ENCODE peak calls at places on chromosomes 13 and 19, in seven cellular contexts. One of them, this sample, is unnamed.

GRCh38 chr19:17110599-17110966 is 35.0 kb downstream of the MYO9B start:
- DNase-seq in NCI-H1092: no peak
- DNase-seq in NCI-H2029: no peak
- DNase-seq in effector CD4-positive, alpha-beta T cell: no peak
- DNase-seq in glutamatergic neuron: no peak
- DNase-seq in lower leg skin: no peak
- DNase-seq in amniotic stem cell: no peak
- DNase-seq in this sample: no peak

GRCh38 chr13:33940898-33941297 is 122.9 kb downstream of the RFC3 start:
- DNase-seq in NCI-H1092: no peak
- DNase-seq in NCI-H2029: no peak
- DNase-seq in effector CD4-positive, alpha-beta T cell: no peak
- DNase-seq in glutamatergic neuron: no peak
- DNase-seq in lower leg skin: no peak
- DNase-seq in amniotic stem cell: no peak
- DNase-seq in this sample: no peak

GRCh38 chr13:26508885-26509284 is 48.6 kb upstream of the WASF3 start:
- DNase-seq in NCI-H1092: no peak
- DNase-seq in NCI-H2029: peak; percentile 48
- DNase-seq in effector CD4-positive, alpha-beta T cell: no peak
- DNase-seq in glutamatergic neuron: no peak
- DNase-seq in lower leg skin: peak; percentile 96
- DNase-seq in amniotic stem cell: no peak
- DNase-seq in this sample: no peak

GRCh38 chr19:37893845-37894575 is 12.4 kb downstream of the WDR87 start:
- DNase-seq in NCI-H1092: no peak
- DNase-seq in NCI-H2029: no peak
- DNase-seq in effector CD4-positive, alpha-beta T cell: no peak
- DNase-seq in glutamatergic neuron: no peak
- DNase-seq in lower leg skin: no peak
- DNase-seq in amniotic stem cell: no peak
- DNase-seq in this sample: no peak

GRCh38 chr13:31964168-31964567 is 67.4 kb upstream of the FRY start:
- DNase-seq in NCI-H1092: no peak
- DNase-seq in NCI-H2029: no peak
- DNase-seq in effector CD4-positive, alpha-beta T cell: no peak
- DNase-seq in glutamatergic neuron: no peak
- DNase-seq in lower leg skin: no peak
- DNase-seq in amniotic stem cell: no peak
- DNase-seq in this sample: no peak

GRCh38 chr19:44847144-44848035 is 1.3 kb downstream of the NECTIN2 start:
- DNase-seq in NCI-H1092: no peak
- DNase-seq in NCI-H2029: no peak
- DNase-seq in effector CD4-positive, alpha-beta T cell: no peak
- DNase-seq in glutamatergic neuron: peak; percentile 56
- DNase-seq in lower leg skin: peak; percentile 96
- DNase-seq in amniotic stem cell: peak; percentile 11
- DNase-seq in this sample: peak; percentile 40

GRCh38 chr13:61052175-61052574 is 363.5 kb downstream of the PCDH20 start:
- DNase-seq in NCI-H1092: no peak
- DNase-seq in NCI-H2029: no peak
- DNase-seq in effector CD4-positive, alpha-beta T cell: no peak
- DNase-seq in glutamatergic neuron: no peak
- DNase-seq in lower leg skin: no peak
- DNase-seq in amniotic stem cell: no peak
- DNase-seq in this sample: no peak

GRCh38 chr13:99226493-99226892 is 25.8 kb downstream of the UBAC2 start:
- DNase-seq in NCI-H1092: no peak
- DNase-seq in NCI-H2029: no peak
- DNase-seq in effector CD4-positive, alpha-beta T cell: no peak
- DNase-seq in glutamatergic neuron: no peak
- DNase-seq in lower leg skin: no peak
- DNase-seq in amniotic stem cell: no peak
- DNase-seq in this sample: no peak

GRCh38 chr13:36190771-36191170 is 23.6 kb downstream of the SOHLH2 start:
- DNase-seq in NCI-H1092: no peak
- DNase-seq in NCI-H2029: no peak
- DNase-seq in effector CD4-positive, alpha-beta T cell: no peak
- DNase-seq in glutamatergic neuron: no peak
- DNase-seq in lower leg skin: no peak
- DNase-seq in amniotic stem cell: no peak
- DNase-seq in this sample: no peak

GRCh38 chr13:42258747-42259146 is 13.2 kb upstream of the AKAP11 start:
- DNase-seq in NCI-H1092: no peak
- DNase-seq in NCI-H2029: no peak
- DNase-seq in effector CD4-positive, alpha-beta T cell: no peak
- DNase-seq in glutamatergic neuron: peak; percentile 41
- DNase-seq in lower leg skin: no peak
- DNase-seq in amniotic stem cell: no peak
- DNase-seq in this sample: no peak

GRCh38 chr19:18435848-18436631 is 1.9 kb downstream of the ISYNA1 start:
- DNase-seq in NCI-H1092: no peak
- DNase-seq in NCI-H2029: no peak
- DNase-seq in effector CD4-positive, alpha-beta T cell: no peak
- DNase-seq in glutamatergic neuron: peak; percentile 22
- DNase-seq in lower leg skin: no peak
- DNase-seq in amniotic stem cell: no peak
- DNase-seq in this sample: no peak

GRCh38 chr19:41376241-41376997 is at the start of gene TMEM91:
- DNase-seq in NCI-H1092: no peak
- DNase-seq in NCI-H2029: peak; percentile 28
- DNase-seq in effector CD4-positive, alpha-beta T cell: no peak
- DNase-seq in glutamatergic neuron: peak; percentile 81
- DNase-seq in lower leg skin: peak; percentile 91
- DNase-seq in amniotic stem cell: no peak
- DNase-seq in this sample: peak; percentile 35

This sample was measured in DMS153.